ENCODE peak calls at places on chromosomes 12 and 14, in seven cellular contexts. One of them, this sample, is unnamed. For H3K27me3, the result is how much of the 10 kb centered on the place peaks cover.

GRCh38 chr14:103628221-103628683 is 759 bp upstream of the KLC1 start:
- DNase-seq in heart left ventricle: peak
- DNase-seq in gastrocnemius medialis: peak
- DNase-seq in IMR-90: peak
- DNase-seq in prostate gland: peak
- DNase-seq in right lobe of liver: peak
- DNase-seq in body of pancreas: peak
- DNase-seq in this sample: peak

GRCh38 chr12:53844989-53845836 is 93.4 kb upstream of the HOXC13 start:
- DNase-seq in heart left ventricle: no peak
- DNase-seq in gastrocnemius medialis: no peak
- DNase-seq in IMR-90: peak
- DNase-seq in prostate gland: peak
- DNase-seq in right lobe of liver: no peak
- DNase-seq in body of pancreas: no peak
- DNase-seq in this sample: no peak

GRCh38 chr12:13799574-13799973 is 181.8 kb downstream of the GRIN2B start:
- DNase-seq in heart left ventricle: no peak
- DNase-seq in gastrocnemius medialis: no peak
- DNase-seq in IMR-90: no peak
- DNase-seq in prostate gland: no peak
- DNase-seq in right lobe of liver: no peak
- DNase-seq in body of pancreas: no peak
- DNase-seq in this sample: no peak

GRCh38 chr12:50257226-50258166 is 25.8 kb downstream of the LIMA1 start:
- DNase-seq in heart left ventricle: no peak
- DNase-seq in gastrocnemius medialis: peak
- DNase-seq in IMR-90: peak
- DNase-seq in prostate gland: peak
- DNase-seq in right lobe of liver: no peak
- DNase-seq in body of pancreas: no peak
- DNase-seq in this sample: peak

GRCh38 chr12:128823216-128823915 is 392 bp downstream of the SLC15A4 start:
- DNase-seq in heart left ventricle: no peak
- DNase-seq in gastrocnemius medialis: peak
- DNase-seq in IMR-90: no peak
- DNase-seq in prostate gland: peak
- DNase-seq in right lobe of liver: peak
- DNase-seq in body of pancreas: no peak
- DNase-seq in this sample: peak

GRCh38 chr12:49369723-49370145 is 2.5 kb downstream of the SPATS2 start:
- DNase-seq in heart left ventricle: no peak
- DNase-seq in gastrocnemius medialis: peak
- DNase-seq in IMR-90: peak
- DNase-seq in prostate gland: no peak
- DNase-seq in right lobe of liver: no peak
- DNase-seq in body of pancreas: peak
- DNase-seq in this sample: peak

GRCh38 chr14:61257469-61258057 is 23.6 kb downstream of the TMEM30B start:
- DNase-seq in heart left ventricle: no peak
- DNase-seq in gastrocnemius medialis: no peak
- DNase-seq in IMR-90: no peak
- DNase-seq in prostate gland: no peak
- DNase-seq in right lobe of liver: no peak
- DNase-seq in body of pancreas: no peak
- DNase-seq in this sample: no peak

GRCh38 chr14:103116645-103117044 is 6.6 kb upstream of the TNFAIP2 start:
- DNase-seq in heart left ventricle: no peak
- DNase-seq in gastrocnemius medialis: no peak
- DNase-seq in IMR-90: no peak
- DNase-seq in prostate gland: no peak
- DNase-seq in right lobe of liver: no peak
- DNase-seq in body of pancreas: no peak
- DNase-seq in this sample: no peak

GRCh38 chr12:124738636-124739467 is 124.8 kb downstream of the SCARB1 start:
- DNase-seq in heart left ventricle: no peak
- DNase-seq in gastrocnemius medialis: no peak
- DNase-seq in IMR-90: peak
- DNase-seq in prostate gland: no peak
- DNase-seq in right lobe of liver: no peak
- DNase-seq in body of pancreas: no peak
- DNase-seq in this sample: no peak

GRCh38 chr12:19485240-19485639 is 45.9 kb downstream of the AEBP2 start:
- DNase-seq in heart left ventricle: no peak
- DNase-seq in gastrocnemius medialis: no peak
- DNase-seq in IMR-90: no peak
- DNase-seq in prostate gland: no peak
- DNase-seq in right lobe of liver: no peak
- DNase-seq in body of pancreas: no peak
- DNase-seq in this sample: no peak

GRCh38 chr12:40224439-40225291 is at the start of gene LRRK2:
- DNase-seq in heart left ventricle: peak
- DNase-seq in gastrocnemius medialis: peak
- DNase-seq in IMR-90: peak
- DNase-seq in prostate gland: peak
- DNase-seq in right lobe of liver: peak
- DNase-seq in body of pancreas: peak
- DNase-seq in this sample: peak

GRCh38 chr12:48419409-48419935 is 52.9 kb upstream of the ANP32D start:
- DNase-seq in heart left ventricle: no peak
- DNase-seq in gastrocnemius medialis: no peak
- DNase-seq in IMR-90: no peak
- DNase-seq in prostate gland: no peak
- DNase-seq in right lobe of liver: no peak
- DNase-seq in body of pancreas: no peak
- DNase-seq in this sample: no peak

GRCh38 chr12:28882444-28882843 is 266.6 kb upstream of the FAR2 start:
- DNase-seq in heart left ventricle: no peak
- DNase-seq in gastrocnemius medialis: no peak
- DNase-seq in IMR-90: peak
- DNase-seq in prostate gland: no peak
- DNase-seq in right lobe of liver: no peak
- DNase-seq in body of pancreas: no peak
- DNase-seq in this sample: no peak

GRCh38 chr14:73477618-73478266 is 13.0 kb upstream of the RIOX1 start:
- DNase-seq in heart left ventricle: no peak
- DNase-seq in gastrocnemius medialis: no peak
- DNase-seq in IMR-90: peak
- DNase-seq in prostate gland: no peak
- DNase-seq in right lobe of liver: no peak
- DNase-seq in body of pancreas: no peak
- DNase-seq in this sample: no peak

GRCh38 chr14:51716610-51717009 is 64.9 kb downstream of the FRMD6 start:
- DNase-seq in heart left ventricle: no peak
- DNase-seq in gastrocnemius medialis: no peak
- DNase-seq in IMR-90: peak
- DNase-seq in prostate gland: no peak
- DNase-seq in right lobe of liver: no peak
- DNase-seq in body of pancreas: no peak
- DNase-seq in this sample: no peak

GRCh38 chr12:123882306-123882705 is 90.3 kb downstream of the CCDC92 start:
- DNase-seq in heart left ventricle: no peak
- DNase-seq in gastrocnemius medialis: no peak
- DNase-seq in IMR-90: no peak
- DNase-seq in prostate gland: no peak
- DNase-seq in right lobe of liver: no peak
- DNase-seq in body of pancreas: no peak
- DNase-seq in this sample: no peak

GRCh38 chr14:66746316-66747006 is 238.5 kb downstream of the GPHN start:
- DNase-seq in heart left ventricle: no peak
- DNase-seq in gastrocnemius medialis: no peak
- DNase-seq in IMR-90: peak
- DNase-seq in prostate gland: no peak
- DNase-seq in right lobe of liver: peak
- DNase-seq in body of pancreas: peak
- DNase-seq in this sample: peak

GRCh38 chr14:96811265-96811664 is 14.1 kb downstream of the VRK1 start:
- DNase-seq in heart left ventricle: no peak
- DNase-seq in gastrocnemius medialis: no peak
- DNase-seq in IMR-90: peak
- DNase-seq in prostate gland: no peak
- DNase-seq in right lobe of liver: no peak
- DNase-seq in body of pancreas: no peak
- DNase-seq in this sample: no peak

GRCh38 chr12:109804820-109805761 is 28.1 kb downstream of the TRPV4 start:
- DNase-seq in heart left ventricle: peak
- DNase-seq in gastrocnemius medialis: peak
- DNase-seq in IMR-90: peak
- DNase-seq in prostate gland: peak
- DNase-seq in right lobe of liver: peak
- DNase-seq in body of pancreas: peak
- DNase-seq in this sample: peak

GRCh38 chr14:54338696-54339317 is 58.0 kb upstream of the CDKN3 start:
- DNase-seq in heart left ventricle: no peak
- DNase-seq in gastrocnemius medialis: no peak
- DNase-seq in IMR-90: peak
- DNase-seq in prostate gland: no peak
- DNase-seq in right lobe of liver: no peak
- DNase-seq in body of pancreas: no peak
- DNase-seq in this sample: no peak

GRCh38 chr12:13104403-13104802 is 936 bp upstream of the GSG1 start:
- DNase-seq in heart left ventricle: no peak
- DNase-seq in gastrocnemius medialis: no peak
- DNase-seq in IMR-90: no peak
- DNase-seq in prostate gland: no peak
- DNase-seq in right lobe of liver: no peak
- DNase-seq in body of pancreas: no peak
- DNase-seq in this sample: no peak

GRCh38 chr14:60002819-60003492 is 83.0 kb downstream of the LRRC9 start:
- DNase-seq in heart left ventricle: peak
- DNase-seq in gastrocnemius medialis: peak
- DNase-seq in IMR-90: no peak
- DNase-seq in prostate gland: peak
- DNase-seq in right lobe of liver: peak
- DNase-seq in body of pancreas: peak
- DNase-seq in this sample: peak

GRCh38 chr14:79502101-79502750 is 709.1 kb downstream of the DIO2 start:
- DNase-seq in heart left ventricle: no peak
- DNase-seq in gastrocnemius medialis: no peak
- DNase-seq in IMR-90: no peak
- DNase-seq in prostate gland: no peak
- DNase-seq in right lobe of liver: no peak
- DNase-seq in body of pancreas: no peak
- DNase-seq in this sample: no peak

GRCh38 chr14:68978550-68978911 is 571 bp downstream of the ACTN1 start:
- DNase-seq in heart left ventricle: peak
- DNase-seq in gastrocnemius medialis: peak
- DNase-seq in IMR-90: no peak
- DNase-seq in prostate gland: peak
- DNase-seq in right lobe of liver: peak
- DNase-seq in body of pancreas: peak
- DNase-seq in this sample: peak

GRCh38 chr12:12467701-12468218 is 94.9 kb downstream of the DUSP16 start:
- DNase-seq in heart left ventricle: no peak
- DNase-seq in gastrocnemius medialis: peak
- DNase-seq in IMR-90: peak
- DNase-seq in prostate gland: no peak
- DNase-seq in right lobe of liver: peak
- DNase-seq in body of pancreas: no peak
- DNase-seq in this sample: no peak

GRCh38 chr14:85482549-85482948 is 47.4 kb upstream of the FLRT2 start:
- DNase-seq in heart left ventricle: no peak
- DNase-seq in gastrocnemius medialis: no peak
- DNase-seq in IMR-90: no peak
- DNase-seq in prostate gland: no peak
- DNase-seq in right lobe of liver: no peak
- DNase-seq in body of pancreas: peak
- DNase-seq in this sample: no peak

GRCh38 chr14:105485720-105486332 is 860 bp upstream of the CRIP1 start:
- DNase-seq in heart left ventricle: peak
- DNase-seq in gastrocnemius medialis: no peak
- DNase-seq in IMR-90: no peak
- DNase-seq in prostate gland: no peak
- DNase-seq in right lobe of liver: no peak
- DNase-seq in body of pancreas: no peak
- DNase-seq in this sample: no peak
- H3K27me3 ChIP-seq in heart left ventricle: under half
- H3K27me3 ChIP-seq in gastrocnemius medialis: under half
- H3K27me3 ChIP-seq in IMR-90: under half
- H3K27me3 ChIP-seq in prostate gland: under half
- H3K27me3 ChIP-seq in right lobe of liver: under half
- H3K27me3 ChIP-seq in body of pancreas: under half
- H3K27me3 ChIP-seq in this sample: under half

GRCh38 chr14:23353433-23353780 is 720 bp upstream of the SLC22A17 start:
- DNase-seq in heart left ventricle: no peak
- DNase-seq in gastrocnemius medialis: no peak
- DNase-seq in IMR-90: no peak
- DNase-seq in prostate gland: no peak
- DNase-seq in right lobe of liver: peak
- DNase-seq in body of pancreas: no peak
- DNase-seq in this sample: no peak
- H3K4me3 ChIP-seq in heart left ventricle: no peak
- H3K4me3 ChIP-seq in gastrocnemius medialis: no peak
- H3K4me3 ChIP-seq in IMR-90: no peak
- H3K4me3 ChIP-seq in prostate gland: no peak
- H3K4me3 ChIP-seq in right lobe of liver: no peak
- H3K4me3 ChIP-seq in body of pancreas: no peak
- H3K4me3 ChIP-seq in this sample: no peak

GRCh38 chr12:16599081-16599480 is 6.9 kb downstream of the LMO3 start:
- DNase-seq in heart left ventricle: no peak
- DNase-seq in gastrocnemius medialis: no peak
- DNase-seq in IMR-90: no peak
- DNase-seq in prostate gland: no peak
- DNase-seq in right lobe of liver: no peak
- DNase-seq in body of pancreas: peak
- DNase-seq in this sample: no peak
- TF ChIP-seq POLR2A in heart left ventricle: no peak
- TF ChIP-seq POLR2A in gastrocnemius medialis: no peak
- TF ChIP-seq POLR2A in IMR-90: no peak
- TF ChIP-seq POLR2A in prostate gland: no peak
- TF ChIP-seq POLR2A in right lobe of liver: no peak
- TF ChIP-seq POLR2A in body of pancreas: no peak
- TF ChIP-seq POLR2A in this sample: no peak

DNA sequence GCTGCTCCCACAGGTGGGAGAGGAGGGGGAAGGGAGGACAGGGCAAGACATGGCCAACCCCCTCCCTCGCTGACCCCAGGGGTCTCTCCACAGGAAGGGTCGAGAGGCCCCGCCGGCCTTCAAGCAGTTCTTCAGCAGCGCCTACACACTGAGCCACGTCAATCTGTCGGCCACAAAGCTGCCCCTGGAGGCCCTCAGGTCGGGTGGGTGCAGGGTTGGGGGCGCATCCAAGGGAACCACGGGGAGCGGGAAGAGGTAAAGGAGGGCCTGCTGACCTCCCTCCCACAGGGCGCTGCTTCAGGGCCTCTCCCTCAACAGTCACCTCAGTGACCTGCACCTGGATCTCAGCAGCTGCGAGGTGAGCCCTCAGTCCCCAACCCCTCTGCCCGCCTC is 6.1 kb downstream of the CARMIL3 start:
- DNase-seq in heart left ventricle: no peak
- DNase-seq in gastrocnemius medialis: no peak
- DNase-seq in IMR-90: no peak
- DNase-seq in prostate gland: no peak
- DNase-seq in right lobe of liver: peak
- DNase-seq in body of pancreas: no peak
- DNase-seq in this sample: no peak
- H3K27me3 ChIP-seq in heart left ventricle: under half
- H3K27me3 ChIP-seq in gastrocnemius medialis: under half
- H3K27me3 ChIP-seq in IMR-90: under half
- H3K27me3 ChIP-seq in prostate gland: under half
- H3K27me3 ChIP-seq in right lobe of liver: under half
- H3K27me3 ChIP-seq in body of pancreas: under half
- H3K27me3 ChIP-seq in this sample: under half